ENCODE peak calls at places on chromosomes 16 and 17, in four cellular contexts. Y is cardiac fibroblast, K is posterior cingulate gyrus, D is left lung. C is an unnamed sample.

GRCh38 chr17:32341141-32341856 is 674 bp downstream of the C17orf75 start:
- DNase-seq in Y (no peak), D (no peak), K (no peak), C (no peak)

GRCh38 chr17:28741358-28742349 is 2.2 kb upstream of the TRAF4 start:
- DNase-seq in D (no peak), K (peak), Y (no peak), C (no peak)

GRCh38 chr17:2214887-2215615 is 88.5 kb downstream of the SMG6 start:
- DNase-seq in D (no peak), K (no peak), Y (peak), C (peak)

GRCh38 chr16:69100046-69100765 is 5.2 kb upstream of the HAS3 start:
- DNase-seq in D (no peak), K (peak), Y (no peak), C (no peak)

GRCh38 chr17:74981318-74981978 is 6.0 kb upstream of the CDR2L start:
- DNase-seq in Y (no peak), K (no peak), D (no peak), C (peak)

GRCh38 chr17:75001915-75002843 is 10.3 kb upstream of the MRPL58 start:
- DNase-seq in D (no peak), K (no peak), Y (no peak), C (no peak)

GRCh38 chr17:30153463-30153862 is 36.8 kb downstream of the NSRP1 start:
- DNase-seq in D (no peak), Y (no peak), K (no peak), C (no peak)

GRCh38 chr17:35931794-35932419 is 1.3 kb upstream of the RDM1 start:
- DNase-seq in K (no peak), D (no peak), Y (peak), C (peak)

GRCh38 chr16:75219838-75220237 is 1.1 kb downstream of the CTRB1 start:
- DNase-seq in Y (no peak), K (no peak), D (no peak), C (no peak)

GRCh38 chr17:33038740-33039139 is 47.1 kb downstream of the SPACA3 start:
- DNase-seq in Y (peak), D (no peak), K (peak), C (peak)

GRCh38 chr17:10798910-10799309 is 5.0 kb downstream of the TMEM238L start:
- DNase-seq in Y (no peak), D (no peak), K (no peak), C (no peak)

GRCh38 chr16:4454618-4455017 is 19.8 kb downstream of the NMRAL1 start:
- DNase-seq in Y (no peak), D (no peak), K (no peak), C (no peak)

GRCh38 chr17:10018461-10018891 is 113.4 kb upstream of the RCVRN start:
- DNase-seq in Y (no peak), D (no peak), K (no peak), C (no peak)

GRCh38 chr17:29212681-29213121 is 32.5 kb upstream of the MYO18A start:
- DNase-seq in D (no peak), Y (no peak), K (peak), C (no peak)

GRCh38 chr16:11682655-11683096 is 14.4 kb downstream of the SNN start:
- DNase-seq in Y (peak), D (no peak), K (peak), C (peak)

GRCh38 chr17:42677921-42678781 is 1.4 kb upstream of the PLEKHH3 start:
- DNase-seq in Y (peak), K (peak), D (peak), C (peak)

GRCh38 chr17:17104494-17104893 is 62.2 kb downstream of the MPRIP start:
- DNase-seq in D (no peak), K (peak), Y (no peak), C (no peak)

GRCh38 chr17:48610282-48611211 is at the start of gene HOXB7:
- DNase-seq in Y (no peak), K (no peak), D (peak), C (no peak)

GRCh38 chr16:84754353-84754856 is 54.6 kb downstream of the USP10 start:
- DNase-seq in D (no peak), Y (peak), K (no peak), C (peak)

GRCh38 chr16:70418274-70418992 is 20.5 kb downstream of the ST3GAL2 start:
- DNase-seq in K (no peak), D (no peak), Y (no peak), C (no peak)

GRCh38 chr16:57618306-57619132 is 9.9 kb upstream of the ADGRG1 start:
- DNase-seq in Y (no peak), K (peak), D (peak), C (no peak)

GRCh38 chr17:4691686-4692085 is 12.3 kb downstream of the PELP1 start:
- DNase-seq in D (no peak), K (no peak), Y (peak), C (no peak)

GRCh38 chr17:65515959-65516948 is 45.2 kb downstream of the AXIN2 start:
- DNase-seq in Y (peak), K (no peak), D (no peak), C (peak)

GRCh38 chr17:7988750-7989178 is 13.7 kb upstream of the GUCY2D start:
- DNase-seq in Y (peak), K (no peak), D (no peak), C (peak)

GRCh38 chr17:48593840-48594411 is 347 bp upstream of the HOXB5 start:
- DNase-seq in K (peak), D (peak), Y (peak), C (peak)

C was measured in astrocyte.